ENCODE peak calls at places on chromosomes 13 and 19, in five cellular contexts. P is psoas muscle, L is heart right ventricle, S is mammary epithelial cell, B is upper lobe of left lung. N is an unnamed sample.

GRCh38 chr13:43407023-43407581 is 379.7 kb downstream of the ENOX1 start:
- DNase-seq in P (no peak), S (no peak), B (no peak), L (no peak), N (no peak)

GRCh38 chr13:23960566-23961156 is 63.4 kb upstream of the C1QTNF9B start:
- DNase-seq in P (no peak), L (no peak), B (no peak), S (peak; percentile 47), N (no peak)

GRCh38 chr19:47430041-47430802 is 10.9 kb upstream of the MEIS3 start:
- DNase-seq in L (no peak), B (peak; percentile 41), P (no peak), S (no peak), N (peak; percentile 56)

GRCh38 chr19:10568444-10568825 is 344 bp downstream of the CDKN2D start:
- DNase-seq in S (peak; percentile 59), P (peak; percentile 62), B (peak; percentile 57), L (peak; percentile 26), N (no peak)

GRCh38 chr13:110264685-110265275 is 42.2 kb downstream of the COL4A1 start:
- DNase-seq in S (no peak), B (no peak), P (no peak), L (no peak), N (no peak)

GRCh38 chr13:43785681-43786471 is 896 bp downstream of the ENOX1 start:
- DNase-seq in L (peak; percentile 88), P (peak; percentile 85), B (peak; percentile 21), S (peak; percentile 56), N (peak; percentile 93)

GRCh38 chr13:99380921-99381645 is 73.9 kb upstream of the GPR183 start:
- DNase-seq in S (no peak), P (no peak), L (no peak), B (no peak), N (no peak)

GRCh38 chr13:113848020-113848419 is 15.9 kb downstream of the GAS6 start:
- DNase-seq in S (no peak), B (no peak), P (no peak), L (peak; percentile 4), N (no peak)

GRCh38 chr13:99198630-99199029 is 2.0 kb upstream of the UBAC2 start:
- DNase-seq in S (peak; percentile 14), B (no peak), L (no peak), P (no peak), N (no peak)

GRCh38 chr13:51643882-51644281 is 59.6 kb downstream of the WDFY2 start:
- DNase-seq in L (no peak), S (peak; percentile 81), P (no peak), B (no peak), N (no peak)

GRCh38 chr19:51016798-51017683 is 2.5 kb downstream of the KLK10 start:
- DNase-seq in P (no peak), S (peak; percentile 87), B (peak; percentile 26), L (peak; percentile 23), N (peak; percentile 87)

GRCh38 chr19:55255618-55256423 is 3.0 kb downstream of the PPP6R1 start:
- DNase-seq in B (no peak), L (no peak), S (peak; percentile 69), P (no peak), N (no peak)

GRCh38 chr19:28023064-28023463 is 1189.9 kb downstream of the UQCRFS1 start:
- DNase-seq in B (no peak), L (no peak), S (no peak), P (no peak), N (no peak)

GRCh38 chr19:46607441-46607841 is 6.3 kb downstream of the CALM3 start:
- DNase-seq in B (no peak), S (no peak), L (no peak), P (no peak), N (no peak)

GRCh38 chr13:79724348-79725103 is 243.6 kb downstream of the NDFIP2 start:
- DNase-seq in L (no peak), P (no peak), B (no peak), S (peak; percentile 64), N (no peak)

GRCh38 chr19:30521937-30522336 is 149.8 kb downstream of the ZNF536 start:
- DNase-seq in L (no peak), S (no peak), B (no peak), P (no peak), N (no peak)

GRCh38 chr19:6030214-6030507 is 52.2 kb upstream of the RANBP3 start:
- DNase-seq in B (peak; percentile 14), S (peak; percentile 81), P (no peak), L (no peak), N (peak; percentile 4)

GRCh38 chr19:40013991-40014390 is 17.1 kb downstream of the ZNF546 start:
- DNase-seq in L (no peak), B (no peak), S (no peak), P (no peak), N (no peak)

GRCh38 chr19:13998426-13998825 is 7.7 kb downstream of the RFX1 start:
- DNase-seq in S (no peak), B (no peak), P (no peak), L (no peak), N (no peak)

GRCh38 chr19:14383556-14383897 is 2.3 kb downstream of the ADGRE5 start:
- DNase-seq in L (peak; percentile 51), P (no peak), B (no peak), S (no peak), N (no peak)

GRCh38 chr19:7783991-7784421 is 21.0 kb downstream of the CLEC4M start:
- DNase-seq in L (no peak), P (no peak), S (peak; percentile 95), B (peak; percentile 78), N (no peak)

GRCh38 chr19:4585556-4585955 is 26.1 kb upstream of the SEMA6B start:
- DNase-seq in B (no peak), L (no peak), P (no peak), S (no peak), N (no peak)

GRCh38 chr19:4586691-4587090 is 27.2 kb upstream of the SEMA6B start:
- DNase-seq in P (no peak), B (no peak), S (no peak), L (no peak), N (no peak)

GRCh38 chr19:4589579-4590410 is 30.3 kb upstream of the SEMA6B start:
- DNase-seq in B (no peak), S (no peak), L (no peak), P (no peak), N (peak; percentile 37)

GRCh38 chr19:4586245-4586644 is 26.8 kb upstream of the SEMA6B start:
- DNase-seq in S (no peak), L (no peak), P (no peak), B (no peak), N (no peak)

DNA sequence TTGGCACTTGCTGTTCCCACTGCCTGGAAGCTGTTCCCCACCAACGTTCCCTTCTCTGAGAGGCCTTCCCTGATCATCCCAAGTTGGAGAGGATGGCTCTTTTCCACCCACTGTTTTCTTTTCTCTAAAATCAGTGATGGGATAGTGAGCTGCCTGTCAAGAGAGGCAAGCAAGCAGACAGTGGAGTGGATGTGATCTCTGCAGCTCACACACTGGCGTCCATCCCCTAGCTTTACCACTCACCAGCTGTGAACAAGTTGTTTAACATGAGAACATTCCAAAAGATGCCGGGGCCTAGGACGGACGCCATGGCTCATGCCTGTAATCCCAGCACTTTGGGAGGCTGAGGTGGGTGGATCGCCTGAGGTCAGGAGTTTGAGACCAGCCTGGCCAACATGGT is 28.0 kb upstream of the SEMA6B start:
- DNase-seq in P (no peak), L (no peak), B (no peak), S (no peak), N (no peak)
- H3K27me3 ChIP-seq in P (peaks cover 12% of the 10 kb centered on the region), L (peaks cover 29% of the 10 kb centered on the region), B (peaks cover 26% of the 10 kb centered on the region), S (peaks cover 3% of the 10 kb centered on the region), N (no peaks in the 10 kb centered on the region)

GRCh38 chr19:36196249-36196648 is 18.2 kb downstream of the ZNF565 start:
- DNase-seq in P (no peak), B (no peak), S (no peak), L (no peak), N (no peak)
- H3K4me3 ChIP-seq in P (no peak overlapping the region), B (no peak overlapping the region), S (no peak overlapping the region), L (no peak overlapping the region), N (no peak overlapping the region)

DNA sequence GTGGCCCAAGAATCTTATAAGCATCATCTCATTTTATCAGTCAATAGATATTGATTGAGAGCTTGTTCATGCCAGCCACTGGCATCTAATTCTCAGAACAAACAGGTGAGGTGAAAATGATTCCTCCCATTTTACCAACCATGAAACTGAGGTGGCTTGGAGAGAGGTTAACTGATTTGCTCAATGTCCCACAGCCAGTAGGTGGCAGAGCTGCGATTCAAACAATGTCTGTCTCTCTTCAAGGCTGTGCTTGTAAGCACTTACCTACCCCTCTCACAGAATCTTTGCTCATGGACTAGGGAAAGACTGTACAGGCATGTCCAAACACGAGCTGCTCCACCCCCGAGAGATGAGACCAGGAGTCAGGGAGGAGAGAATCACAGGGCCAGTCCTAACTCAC is 21.5 kb upstream of the GSX1 start:
- DNase-seq in S (peak; percentile 86), P (no peak), L (no peak), B (no peak), N (no peak)
- TF ChIP-seq CTCF in S (peak; percentile 70), P (no peak), L (no peak), B (no peak), N (no peak)

GRCh38 chr13:69912576-69913074 is 195.0 kb upstream of the ATXN8OS start:
- DNase-seq in L (no peak), B (no peak), P (no peak), S (no peak), N (no peak)
- H3K27me3 ChIP-seq in L (no peaks in the 10 kb centered on the region), B (no peaks in the 10 kb centered on the region), P (no peaks in the 10 kb centered on the region), S (no peaks in the 10 kb centered on the region), N (no peaks in the 10 kb centered on the region)

DNA sequence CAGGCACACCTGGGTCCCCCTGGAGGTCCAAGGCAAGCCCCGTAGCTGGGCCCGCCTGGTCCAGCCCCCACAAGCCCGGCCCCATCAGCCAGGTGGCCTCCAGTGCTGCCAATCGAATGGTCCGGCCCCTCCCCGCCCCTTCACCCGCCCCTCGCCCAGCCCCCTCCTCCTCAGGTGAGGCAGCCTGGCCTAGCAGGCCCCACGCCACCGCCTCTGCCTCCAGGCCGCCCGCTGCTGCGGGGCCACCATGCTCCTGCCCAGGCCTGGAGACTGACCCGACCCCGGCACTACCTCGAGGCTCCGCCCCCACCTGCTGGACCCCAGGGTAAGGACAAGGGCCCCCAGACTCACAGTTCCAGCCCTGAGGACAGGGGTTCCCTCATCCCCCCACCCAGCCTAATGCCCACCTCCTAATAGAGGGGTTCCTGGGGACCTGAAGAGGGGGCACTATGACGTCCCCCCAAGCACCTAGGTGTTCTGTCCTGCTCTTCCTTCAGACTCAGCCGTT is at the start of gene HPN:
- DNase-seq in S (no peak), L (no peak), B (peak; percentile 87), P (no peak), N (no peak)
- H3K4me3 ChIP-seq in S (no peak within 1 kb of the TSS), L (peak within 1 kb of the TSS; percentile 16), B (peak within 1 kb of the TSS; percentile 43), P (peak within 1 kb of the TSS; percentile 32), N (no peak within 1 kb of the TSS)

DNA sequence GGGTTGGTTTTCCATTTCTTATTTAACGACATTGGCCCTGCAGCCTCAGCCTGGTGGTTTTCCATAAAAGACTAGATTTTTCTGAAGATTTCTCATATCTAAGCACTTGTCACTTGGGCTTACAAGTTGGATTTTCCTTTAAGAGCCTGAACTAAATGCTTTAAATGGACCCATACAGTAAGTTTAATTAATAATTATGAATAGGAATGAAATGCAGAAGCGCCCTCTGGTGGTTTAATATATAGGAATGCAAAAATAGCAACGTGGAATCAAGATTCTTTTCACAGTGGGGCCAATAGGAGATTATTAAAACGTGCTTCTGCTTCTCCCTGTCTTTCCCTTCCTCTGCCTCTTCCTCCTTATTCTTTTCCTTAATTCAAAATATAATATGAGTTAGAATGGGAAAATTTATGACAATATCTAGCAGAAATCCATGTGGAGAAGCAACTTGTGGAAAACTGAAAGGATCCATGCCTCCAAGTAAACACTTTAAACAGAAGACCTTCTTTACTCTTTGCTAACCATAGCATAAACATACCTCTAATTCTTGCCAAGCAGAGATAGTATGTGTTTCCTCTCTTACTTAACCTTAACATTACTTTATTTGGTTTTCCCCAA is 324.0 kb downstream of the GPC5 start:
- DNase-seq in B (no peak), S (peak; percentile 2), P (no peak), L (no peak), N (no peak)
- TF ChIP-seq CTCF in B (no peak), S (peak; percentile 39), P (peak; percentile 45), L (peak; percentile 34), N (peak; percentile 71)

N was measured in testis.